ENCODE peak calls at places on chromosomes 4 and X, in four cellular contexts. A is ELR, X is cardiac fibroblast, N is cerebellar cortex. G is an unnamed sample.

GRCh38 chr4:92305148-92305877 is 1.5 kb downstream of the GRID2 start:
- DNase-seq in A (peak; percentile 30), X (peak; percentile 37), N (peak; percentile 89), G (peak; percentile 91)

GRCh38 chr4:5267418-5267817 is 216.1 kb downstream of the STK32B start:
- DNase-seq in A (no peak), N (no peak), X (peak; percentile 5), G (no peak)

GRCh38 chrX:15072259-15072658 is 197.6 kb downstream of the ASB9 start:
- DNase-seq in A (no peak), N (no peak), X (no peak), G (no peak)

GRCh38 chrX:96102997-96103396 is 581.6 kb upstream of the DIAPH2 start:
- DNase-seq in X (no peak), N (no peak), A (no peak), G (no peak)

GRCh38 chr4:146649232-146649631 is 10.5 kb downstream of the POU4F2 start:
- DNase-seq in X (no peak), A (no peak), N (no peak), G (no peak)

GRCh38 chr4:4506961-4507360 is 34.9 kb downstream of the STX18 start:
- DNase-seq in N (no peak), X (no peak), A (no peak), G (no peak)

GRCh38 chrX:110795645-110796510 is at the start of gene CHRDL1:
- DNase-seq in A (peak; percentile 63), X (no peak), N (no peak), G (no peak)

GRCh38 chr4:67080158-67080557 is 465.1 kb downstream of the CENPC start:
- DNase-seq in X (no peak), A (no peak), N (no peak), G (no peak)

GRCh38 chrX:11758400-11759171 is 549 bp downstream of the MSL3 start:
- DNase-seq in X (peak; percentile 82), A (peak; percentile 85), N (peak; percentile 71), G (peak; percentile 92)

GRCh38 chrX:75784689-75785491 is at the start of gene MAGEE2:
- DNase-seq in N (peak; percentile 63), A (no peak), X (no peak), G (no peak)

GRCh38 chr4:60452259-60452658 is 747.9 kb upstream of the ADGRL3 start:
- DNase-seq in N (no peak), A (no peak), X (no peak), G (no peak)

GRCh38 chr4:19947349-19947748 is 304.4 kb upstream of the SLIT2 start:
- DNase-seq in N (no peak), A (peak; percentile 60), X (peak; percentile 85), G (no peak)

GRCh38 chr4:76306882-76307669 is 543 bp downstream of the STBD1 start:
- DNase-seq in N (peak; percentile 7), X (peak; percentile 64), A (peak; percentile 69), G (no peak)

GRCh38 chrX:123267220-123267619 is 83.1 kb downstream of the GRIA3 start:
- DNase-seq in N (no peak), A (no peak), X (peak; percentile 37), G (no peak)

GRCh38 chr4:55296076-55296475 is 50.0 kb upstream of the SRD5A3 start:
- DNase-seq in A (no peak), N (no peak), X (peak; percentile 29), G (no peak)

GRCh38 chr4:139175647-139176298 is 1.2 kb downstream of the ELF2 start:
- DNase-seq in A (no peak), N (peak; percentile 38), X (peak; percentile 2), G (no peak)